ENCODE peak calls at places on chromosomes 6 and 20, in four cellular contexts. X, R, K and J are unnamed samples.

GRCh38 chr20:38895098-38895949 is 30.9 kb upstream of the FAM83D start:
- DNase-seq in X (no peak), R (no peak), K (no peak), J (no peak)

GRCh38 chr20:54122189-54122588 is 51.6 kb downstream of the CYP24A1 start:
- DNase-seq in X (no peak), R (no peak), K (no peak), J (no peak)

GRCh38 chr6:149046822-149047246 is 270.7 kb upstream of the TAB2 start:
- DNase-seq in X (no peak), R (no peak), K (no peak), J (no peak)

GRCh38 chr6:24666097-24666615 is 543 bp downstream of the TDP2 start:
- DNase-seq in X (peak; percentile 27), R (peak; percentile 73), K (peak; percentile 37), J (no peak)

GRCh38 chr20:1005452-1006027 is 3.4 kb upstream of the RSPO4 start:
- DNase-seq in X (no peak), R (no peak), K (no peak), J (no peak)

GRCh38 chr20:56362833-56363413 is 4.1 kb downstream of the FAM210B start:
- DNase-seq in X (no peak), R (peak; percentile 78), K (no peak), J (no peak)

GRCh38 chr6:78462728-78463127 is 404.6 kb upstream of the IRAK1BP1 start:
- DNase-seq in X (no peak), R (no peak), K (no peak), J (no peak)

GRCh38 chr20:5674176-5674660 is 76.0 kb upstream of the SHLD1 start:
- DNase-seq in X (no peak), R (no peak), K (no peak), J (no peak)

GRCh38 chr6:6915813-6916547 is 191.8 kb upstream of the RREB1 start:
- DNase-seq in X (peak; percentile 54), R (peak; percentile 91), K (peak; percentile 69), J (no peak)

GRCh38 chr20:37920270-37920669 is 17.3 kb downstream of the VSTM2L start:
- DNase-seq in X (no peak), R (no peak), K (no peak), J (no peak)

GRCh38 chr6:133814235-133814634 is 74.7 kb upstream of the TCF21 start:
- DNase-seq in X (no peak), R (no peak), K (no peak), J (peak; percentile 52)

GRCh38 chr6:36616888-36617521 is 22.8 kb downstream of the SRSF3 start:
- DNase-seq in X (peak; percentile 83), R (peak; percentile 91), K (no peak), J (no peak)

GRCh38 chr20:37516697-37517370 is 4.2 kb upstream of the NNAT start:
- DNase-seq in X (peak; percentile 66), R (peak; percentile 41), K (no peak), J (peak; percentile 93)

GRCh38 chr20:16607364-16608264 is 34.4 kb upstream of the KIF16B start:
- DNase-seq in X (no peak), R (no peak), K (no peak), J (no peak)

GRCh38 chr20:48823960-48824497 is 3.8 kb downstream of the PREX1 start:
- DNase-seq in X (no peak), R (no peak), K (no peak), J (no peak)

GRCh38 chr6:169141706-169142705 is 111.6 kb downstream of the THBS2 start:
- DNase-seq in X (peak; percentile 77), R (peak; percentile 69), K (peak; percentile 69), J (no peak)

DNA sequence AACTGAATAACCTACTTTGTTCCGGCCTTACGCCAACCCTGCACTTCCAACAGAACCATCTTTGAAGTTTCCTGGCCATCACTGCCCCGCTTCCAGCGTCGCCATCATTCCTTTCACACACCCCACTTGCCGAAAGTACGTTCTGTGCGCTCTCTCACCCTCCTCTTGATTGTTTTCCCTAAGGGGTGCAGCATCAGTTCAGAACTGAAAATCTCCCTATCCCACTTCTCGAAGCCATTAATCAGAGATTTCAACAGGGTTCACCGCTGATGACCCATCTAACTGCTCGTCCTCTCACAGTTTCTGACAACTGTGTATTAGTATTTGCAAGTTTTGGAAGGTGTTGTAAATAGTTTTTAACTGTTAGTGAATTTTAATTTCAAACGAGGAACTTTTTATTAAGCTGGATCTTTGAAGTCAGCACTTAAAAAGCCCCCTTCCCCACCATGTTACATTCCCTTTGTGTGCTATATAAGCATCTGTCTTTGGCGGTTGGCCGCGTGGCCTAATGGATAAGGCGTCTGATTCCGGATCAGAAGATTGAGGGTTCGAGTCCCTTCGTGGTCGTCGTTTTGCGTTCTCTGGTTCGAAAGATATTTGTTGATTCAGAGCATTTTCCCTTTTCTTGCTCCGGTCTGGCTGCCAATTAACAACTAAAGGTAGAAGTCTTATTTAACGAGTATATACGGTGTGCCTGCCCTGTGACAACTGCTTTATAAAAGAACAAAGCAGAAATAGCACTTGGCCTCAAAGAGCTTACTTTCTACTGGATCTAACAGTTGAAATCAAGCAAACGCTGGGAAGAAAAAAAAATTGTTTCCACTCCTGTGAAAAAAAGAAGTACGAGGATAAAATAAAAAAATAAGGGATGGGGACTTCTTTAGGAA is 42.6 kb downstream of the TRIM27 start:
- DNase-seq in X (peak; percentile 53), R (peak; percentile 88), K (peak; percentile 78), J (peak; percentile 54)
- H3K27me3 ChIP-seq in X (peaks cover 68% of the 10 kb centered on the region), R (peaks cover 4% of the 10 kb centered on the region), K (no peaks in the 10 kb centered on the region), J (peaks cover 5% of the 10 kb centered on the region)

DNA sequence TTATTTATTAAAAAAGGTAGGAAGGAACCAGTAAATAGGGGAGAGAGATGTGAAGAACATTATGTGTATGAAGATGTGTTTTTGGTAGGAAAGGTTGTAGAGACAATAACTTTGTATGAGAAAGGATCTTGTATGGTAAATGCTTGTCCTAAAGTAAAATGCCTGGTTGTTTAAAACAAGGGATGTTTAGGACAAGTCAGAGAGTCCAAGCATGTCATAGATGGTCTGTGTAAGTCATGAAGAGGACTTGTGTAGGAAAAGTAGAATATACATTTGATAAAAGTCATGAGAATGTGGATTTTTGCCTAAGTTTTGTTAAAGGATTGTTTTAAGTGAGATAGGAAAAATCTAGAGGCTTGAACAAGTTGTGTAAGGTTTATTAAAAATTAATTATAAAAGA is 325.1 kb downstream of the CDH26 start:
- DNase-seq in X (no peak), R (no peak), K (no peak), J (no peak)
- H3K9me3 ChIP-seq in X (no peaks in the 10 kb centered on the region), R (no peaks in the 10 kb centered on the region), K (no peaks in the 10 kb centered on the region), J (peaks cover 13% of the 10 kb centered on the region)

GRCh38 chr20:24317224-24317623 is 152.2 kb upstream of the SYNDIG1 start:
- DNase-seq in X (no peak), R (no peak), K (no peak), J (no peak)

GRCh38 chr20:24316731-24317130 is 152.7 kb upstream of the SYNDIG1 start:
- DNase-seq in X (no peak), R (no peak), K (no peak), J (no peak)

GRCh38 chr20:24309596-24309995 is 159.8 kb upstream of the SYNDIG1 start:
- DNase-seq in X (no peak), R (no peak), K (no peak), J (no peak)

GRCh38 chr20:24318569-24319352 is 150.7 kb upstream of the SYNDIG1 start:
- DNase-seq in X (no peak), R (no peak), K (no peak), J (no peak)

DNA sequence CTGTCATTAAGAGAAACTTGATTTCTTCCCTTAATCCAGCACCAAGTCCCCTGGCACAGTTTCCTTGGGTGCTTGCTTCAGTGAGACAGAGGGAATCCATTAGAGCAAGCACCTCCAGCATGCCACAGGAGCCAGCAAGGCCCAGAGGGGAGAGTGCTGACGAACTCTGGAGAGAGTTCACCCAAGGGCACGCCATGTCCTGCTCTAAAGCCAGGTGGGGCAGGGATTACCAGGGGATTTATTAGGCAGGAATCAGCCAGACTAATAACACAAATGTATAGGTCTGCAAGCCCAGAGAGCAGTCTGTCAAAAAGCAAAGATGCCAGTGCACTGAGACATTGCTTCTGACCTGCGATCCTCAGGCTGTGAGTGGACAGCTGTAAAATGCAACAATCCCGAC is 155.4 kb upstream of the SYNDIG1 start:
- DNase-seq in X (no peak), R (no peak), K (no peak), J (no peak)
- H3K27ac ChIP-seq in X (no peak overlapping the region), R (no peak overlapping the region), K (no peak overlapping the region), J (no peak overlapping the region)

DNA sequence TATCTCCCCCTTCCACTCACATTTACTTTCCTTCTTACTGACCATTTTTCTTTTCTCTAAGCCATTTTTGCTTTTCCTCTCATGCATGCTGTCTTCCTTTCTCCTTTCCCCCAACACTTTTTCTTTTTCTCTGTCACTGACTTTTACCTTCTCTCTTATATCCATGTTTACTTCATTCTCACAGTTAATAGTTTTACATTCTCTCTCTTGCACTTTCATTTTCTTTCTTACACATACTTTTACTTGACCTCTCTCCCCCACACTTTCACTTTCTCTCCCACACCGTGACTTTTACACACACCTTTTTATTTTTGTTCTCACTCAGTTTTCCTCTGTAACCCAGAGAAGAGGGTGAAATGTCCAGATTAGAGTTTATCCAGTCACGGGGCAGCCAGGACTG is 636.3 kb downstream of the PTPRT start:
- DNase-seq in X (no peak), R (no peak), K (no peak), J (no peak)
- H3K27me3 ChIP-seq in X (no peaks in the 10 kb centered on the region), R (no peaks in the 10 kb centered on the region), K (no peaks in the 10 kb centered on the region), J (no peaks in the 10 kb centered on the region)

GRCh38 chr6:159268511-159268910 is 99.3 kb downstream of the FNDC1 start:
- DNase-seq in X (no peak), R (no peak), K (no peak), J (no peak)
- H3K9me3 ChIP-seq in X (no peaks in the 10 kb centered on the region), R (no peaks in the 10 kb centered on the region), K (no peaks in the 10 kb centered on the region), J (no peaks in the 10 kb centered on the region)

GRCh38 chr6:22098623-22099022 is 198.2 kb downstream of the PRL start:
- DNase-seq in X (no peak), R (no peak), K (no peak), J (no peak)

GRCh38 chr6:22099241-22099640 is 197.6 kb downstream of the PRL start:
- DNase-seq in X (no peak), R (no peak), K (no peak), J (no peak)

GRCh38 chr6:22101163-22101562 is 195.7 kb downstream of the PRL start:
- DNase-seq in X (no peak), R (no peak), K (no peak), J (no peak)

GRCh38 chr6:22102671-22103070 is 194.2 kb downstream of the PRL start:
- DNase-seq in X (no peak), R (no peak), K (no peak), J (no peak)

GRCh38 chr6:22099923-22100322 is 196.9 kb downstream of the PRL start:
- DNase-seq in X (no peak), R (no peak), K (no peak), J (no peak)
- H3K27ac ChIP-seq in X (no peak overlapping the region), R (no peak overlapping the region), K (no peak overlapping the region), J (no peak overlapping the region)

GRCh38 chr20:62481441-62482135 is 5.8 kb upstream of the GATA5 start:
- DNase-seq in X (no peak), R (no peak), K (no peak), J (no peak)
- H3K27me3 ChIP-seq in X (peaks cover 76% of the 10 kb centered on the region), R (peaks cover under 1% of the 10 kb centered on the region), K (no peaks in the 10 kb centered on the region), J (peaks cover 75% of the 10 kb centered on the region)

GRCh38 chr6:286681-287499 is 5.4 kb upstream of the DUSP22 start:
- DNase-seq in X (no peak), R (no peak), K (no peak), J (no peak)
- H3K9me3 ChIP-seq in X (no peaks in the 10 kb centered on the region), R (no peaks in the 10 kb centered on the region), K (no peaks in the 10 kb centered on the region), J (peaks cover 38% of the 10 kb centered on the region)

DNA sequence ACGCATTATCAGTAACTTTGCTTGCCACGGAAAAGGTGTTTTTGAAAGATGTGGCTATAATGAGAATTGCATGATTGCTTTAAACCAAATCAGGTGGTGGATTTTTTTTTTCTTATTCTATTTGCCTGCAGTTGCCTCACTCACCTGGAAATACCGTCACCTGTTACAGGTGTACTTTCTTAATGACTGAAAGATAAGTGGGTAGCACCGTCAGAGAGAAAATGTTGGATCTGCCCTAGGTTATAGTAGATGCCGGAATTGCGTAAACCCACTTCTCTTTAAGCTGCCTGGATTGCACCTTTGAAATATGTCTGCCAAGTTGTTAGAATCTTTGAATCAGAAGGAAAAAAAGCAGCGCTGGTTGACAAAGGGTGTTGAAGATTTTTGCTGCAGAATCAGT is 68.5 kb downstream of the SH3BGRL2 start:
- DNase-seq in X (no peak), R (no peak), K (no peak), J (no peak)
- H3K27ac ChIP-seq in X (no peak overlapping the region), R (no peak overlapping the region), K (no peak overlapping the region), J (no peak overlapping the region)